ENCODE peak calls at places on chromosomes 7 and 10, in four cellular contexts. Y is retina, K is NCI-H1436, U is psoas muscle. P is an unnamed sample.

GRCh38 chr7:34652784-34653183 is 5.2 kb upstream of the NPSR1 start:
- DNase-seq in Y (no peak), K (no peak), U (no peak), P (no peak)

GRCh38 chr7:131664570-131664969 is 108.1 kb upstream of the PODXL start:
- DNase-seq in Y (no peak), K (no peak), U (no peak), P (no peak)

GRCh38 chr7:120987280-120987679 is 1.2 kb upstream of the CPED1 start:
- DNase-seq in Y (no peak), K (no peak), U (no peak), P (no peak)

GRCh38 chr7:141562036-141562435 is 10.8 kb downstream of the AGK start:
- DNase-seq in Y (no peak), K (no peak), U (peak), P (no peak)

GRCh38 chr7:139471740-139472353 is 11.6 kb downstream of the KLRG2 start:
- DNase-seq in Y (no peak), K (no peak), U (no peak), P (no peak)

GRCh38 chr10:119029613-119030420 is at the start of gene NANOS1:
- DNase-seq in Y (peak), K (peak), U (no peak), P (peak)

GRCh38 chr7:3279147-3279818 is 21.8 kb upstream of the SDK1 start:
- DNase-seq in Y (no peak), K (no peak), U (no peak), P (no peak)

GRCh38 chr7:74449809-74450397 is 3.8 kb upstream of the GTF2IRD1 start:
- DNase-seq in Y (peak), K (peak), U (no peak), P (peak)

GRCh38 chr7:39651262-39651661 is 27.9 kb downstream of the RALA start:
- DNase-seq in Y (no peak), K (no peak), U (no peak), P (no peak)

GRCh38 chr10:30803901-30804322 is 174.4 kb upstream of the LYZL2 start:
- DNase-seq in Y (no peak), K (no peak), U (peak), P (peak)

GRCh38 chr7:81598951-81599350 is 170.9 kb downstream of the HGF start:
- DNase-seq in Y (no peak), K (no peak), U (no peak), P (no peak)

GRCh38 chr7:111083423-111083822 is 7.5 kb upstream of the LRRN3 start:
- DNase-seq in Y (no peak), K (no peak), U (no peak), P (no peak)

GRCh38 chr10:28561531-28561930 is 28.6 kb downstream of the WAC start:
- DNase-seq in Y (peak), K (no peak), U (no peak), P (no peak)

GRCh38 chr7:477626-478220 is 41.9 kb downstream of the PDGFA start:
- DNase-seq in Y (no peak), K (no peak), U (peak), P (no peak)

P was measured in heart left ventricle.